ENCODE peak calls at places on chromosomes 12 and 14, in eight cellular contexts. A is pancreas, C is left ventricle myocardium inferior, R is neural progenitor cell, N is heart left ventricle, X is cardiac muscle cell, K is colonic mucosa, S is heart right ventricle. O is an unnamed sample.

GRCh38 chr14:75223664-75224154 is 47.3 kb upstream of the TMED10 start:
- DNase-seq in A (peak; percentile 46), C (peak; percentile 30), R (peak; percentile 79), N (peak; percentile 55), X (no peak), K (peak; percentile 36), S (peak; percentile 64), O (no peak)

GRCh38 chr14:67241416-67242362 is at the start of gene PALS1:
- DNase-seq in A (peak; percentile 55), C (no peak), R (no peak), N (no peak), X (peak; percentile 76), K (no peak), S (peak; percentile 38), O (peak; percentile 78)

GRCh38 chr12:6145584-6145983 is 21.1 kb upstream of the VWF start:
- DNase-seq in A (no peak), C (no peak), R (no peak), N (no peak), X (no peak), K (no peak), S (no peak), O (no peak)

GRCh38 chr14:99682809-99683618 is 1.1 kb upstream of the CYP46A1 start:
- DNase-seq in A (peak; percentile 69), C (peak; percentile 83), R (peak; percentile 92), N (peak; percentile 76), X (peak; percentile 75), K (peak; percentile 84), S (peak; percentile 75), O (no peak)

GRCh38 chr12:131132118-131132892 is 178.6 kb downstream of the ADGRD1 start:
- DNase-seq in A (peak; percentile 21), C (peak; percentile 70), R (peak; percentile 91), N (peak; percentile 74), X (peak; percentile 75), K (peak; percentile 67), S (peak; percentile 69), O (no peak)

GRCh38 chr14:29905549-29905948 is 22.1 kb downstream of the PRKD1 start:
- DNase-seq in A (no peak), C (no peak), R (no peak), N (no peak), X (no peak), K (no peak), S (no peak), O (no peak)

GRCh38 chr12:22275847-22276246 is 58.7 kb downstream of the ST8SIA1 start:
- DNase-seq in A (peak; percentile 29), C (peak; percentile 86), R (no peak), N (peak; percentile 63), X (peak; percentile 100), K (peak; percentile 60), S (peak; percentile 71), O (peak; percentile 82)

GRCh38 chr12:2198088-2198501 is 145.3 kb downstream of the CACNA1C start:
- DNase-seq in A (no peak), C (no peak), R (peak; percentile 61), N (peak; percentile 34), X (peak; percentile 80), K (no peak), S (peak; percentile 35), O (no peak)

GRCh38 chr12:27462151-27462694 is 15.7 kb downstream of the SMCO2 start:
- DNase-seq in A (no peak), C (no peak), R (no peak), N (no peak), X (peak; percentile 92), K (no peak), S (peak; percentile 26), O (no peak)

DNA sequence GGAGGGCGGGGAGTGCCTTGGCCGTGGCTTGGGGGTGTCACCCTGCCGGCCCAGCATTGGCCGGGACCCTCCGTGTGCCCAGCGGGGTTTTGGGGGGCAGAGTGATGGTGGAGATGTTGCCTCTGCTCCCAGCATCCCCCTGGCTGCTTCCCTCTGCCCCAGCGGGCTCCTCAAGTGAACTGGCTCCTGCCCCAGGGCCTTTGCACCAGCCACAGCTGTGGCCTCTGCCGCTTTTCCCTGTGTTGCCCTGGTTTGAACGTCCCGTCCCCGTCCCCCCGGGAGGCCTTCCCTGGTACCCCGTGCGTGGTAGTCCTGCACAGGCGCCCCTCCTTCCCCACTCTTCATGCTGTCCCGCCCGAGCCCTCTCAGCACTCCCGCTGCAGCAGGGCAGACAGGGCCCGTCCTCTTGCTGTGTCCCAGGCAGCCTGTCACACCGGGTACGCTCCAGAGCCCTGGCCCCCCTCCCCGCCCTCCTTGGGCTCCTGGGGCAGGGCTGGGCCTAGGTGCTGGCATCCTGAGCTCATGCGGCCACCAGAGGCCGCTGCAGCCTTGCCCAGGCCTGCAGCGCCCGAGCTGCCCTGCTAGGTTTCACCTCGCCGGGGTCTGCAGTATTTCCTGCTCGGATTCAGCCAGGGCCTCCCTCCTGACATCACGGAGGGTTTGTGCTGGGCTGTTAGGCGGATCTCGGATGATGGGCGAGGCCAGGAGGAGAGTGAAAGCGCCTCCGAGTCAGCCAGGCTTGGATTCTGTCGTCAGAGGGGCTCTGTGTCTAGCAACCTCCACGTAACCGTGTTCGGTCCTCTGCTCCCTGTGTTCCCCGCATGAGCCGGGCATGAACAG is 9.5 kb downstream of the NOC4L start:
- DNase-seq in A (peak; percentile 43), C (peak; percentile 62), R (peak; percentile 93), N (peak; percentile 45), X (peak; percentile 85), K (peak; percentile 50), S (peak; percentile 42), O (no peak)
- TF ChIP-seq CTCF in A (peak; percentile 80), C (peak; percentile 94), R (peak; percentile 90), N (peak; percentile 86), X (peak; percentile 90), K (peak; percentile 92), S (peak; percentile 94), O (peak; percentile 92)

GRCh38 chr12:25981597-25981996 is 23.1 kb downstream of the RASSF8 start:
- DNase-seq in A (no peak), C (no peak), R (no peak), N (no peak), X (no peak), K (no peak), S (no peak), O (no peak)

GRCh38 chr12:25983625-25984024 is 25.1 kb downstream of the RASSF8 start:
- DNase-seq in A (no peak), C (no peak), R (no peak), N (no peak), X (no peak), K (no peak), S (no peak), O (no peak)

GRCh38 chr12:25984759-25985158 is 26.3 kb downstream of the RASSF8 start:
- DNase-seq in A (no peak), C (no peak), R (no peak), N (no peak), X (no peak), K (no peak), S (no peak), O (no peak)

GRCh38 chr12:25980035-25980434 is 21.6 kb downstream of the RASSF8 start:
- DNase-seq in A (no peak), C (no peak), R (no peak), N (no peak), X (no peak), K (no peak), S (no peak), O (no peak)

GRCh38 chr12:25982416-25982815 is 23.9 kb downstream of the RASSF8 start:
- DNase-seq in A (no peak), C (no peak), R (no peak), N (no peak), X (no peak), K (no peak), S (no peak), O (no peak)
- H3K4me1 ChIP-seq in A (peaks cover 25% of the 10 kb centered on the region), C (peaks cover 51% of the 10 kb centered on the region), R (peaks cover 62% of the 10 kb centered on the region), N (peaks cover 36% of the 10 kb centered on the region), X (peaks cover 43% of the 10 kb centered on the region), K (no peaks in the 10 kb centered on the region), S (peaks cover 12% of the 10 kb centered on the region), O (no peaks in the 10 kb centered on the region)

GRCh38 chr12:118064608-118065007 is 3.6 kb upstream of the WSB2 start:
- DNase-seq in A (no peak), C (no peak), R (peak; percentile 58), N (no peak), X (no peak), K (no peak), S (no peak), O (no peak)
- TF ChIP-seq CTCF in A (no peak), C (no peak), R (peak; percentile 47), N (no peak), X (peak; percentile 14), K (peak; percentile 17), S (no peak), O (no peak)

GRCh38 chr12:13204428-13204827 is 7.9 kb downstream of the EMP1 start:
- DNase-seq in A (no peak), C (no peak), R (peak; percentile 21), N (no peak), X (peak; percentile 50), K (no peak), S (no peak), O (no peak)
- H3K4me1 ChIP-seq in A (no peaks in the 10 kb centered on the region), C (peaks cover 100% of the 10 kb centered on the region), R (peaks cover 16% of the 10 kb centered on the region), N (peaks cover 94% of the 10 kb centered on the region), X (no peaks in the 10 kb centered on the region), K (no peaks in the 10 kb centered on the region), S (peaks cover 88% of the 10 kb centered on the region), O (peaks cover 31% of the 10 kb centered on the region)

GRCh38 chr12:129186952-129187351 is 333.7 kb downstream of the GLT1D1 start:
- DNase-seq in A (no peak), C (no peak), R (peak; percentile 18), N (no peak), X (no peak), K (no peak), S (no peak), O (no peak)
- TF ChIP-seq CTCF in A (no peak), C (no peak), R (peak; percentile 27), N (no peak), X (no peak), K (no peak), S (no peak), O (peak; percentile 22)

DNA sequence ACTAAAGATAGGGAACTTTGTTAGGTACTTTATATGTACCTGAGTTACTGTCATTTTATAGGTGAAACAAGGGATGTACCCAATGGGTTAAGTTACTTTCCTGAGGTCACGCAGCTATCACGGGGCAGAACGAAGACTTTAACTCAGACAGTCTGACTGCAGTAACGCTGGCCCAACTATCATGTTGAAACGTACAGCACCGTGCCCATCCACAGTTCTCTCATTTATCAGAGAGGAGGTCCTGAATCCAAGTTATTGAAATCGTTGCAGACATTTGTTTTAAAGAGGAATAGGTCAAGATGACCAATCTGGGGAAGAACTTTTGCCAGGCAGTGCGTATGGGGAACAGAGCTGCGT is 587 bp upstream of the C12orf75 start:
- DNase-seq in A (no peak), C (no peak), R (no peak), N (no peak), X (no peak), K (no peak), S (no peak), O (no peak)
- H3K4me1 ChIP-seq in A (peaks cover 4% of the 10 kb centered on the region), C (peaks cover 13% of the 10 kb centered on the region), R (peaks cover 10% of the 10 kb centered on the region), N (peaks cover 7% of the 10 kb centered on the region), X (peaks cover 23% of the 10 kb centered on the region), K (no peaks in the 10 kb centered on the region), S (peaks cover 7% of the 10 kb centered on the region), O (peaks cover 22% of the 10 kb centered on the region)

O was measured in RWPE2.